ENCODE peak calls at places on chromosomes 16 and 17, in seven cellular contexts. Q, Z, Y, R, I, A and D are unnamed samples.

GRCh38 chr17:77205396-77206124 is 64.8 kb downstream of the SEC14L1 start:
- DNase-seq in R (no peak), A (peak; percentile 13), I (no peak), Z (no peak), Y (peak; percentile 68), Q (no peak), D (no peak)

GRCh38 chr17:33387406-33387805 is 94.3 kb upstream of the ASIC2 start:
- DNase-seq in A (no peak), R (no peak), I (no peak), Q (no peak), Y (no peak), Z (no peak), D (no peak)

GRCh38 chr17:81365601-81366585 is 29.4 kb upstream of the BAHCC1 start:
- DNase-seq in Y (peak; percentile 88), I (no peak), A (no peak), Q (peak; percentile 89), Z (no peak), R (no peak), D (peak; percentile 85)

GRCh38 chr17:34318474-34318873 is 761 bp upstream of the CCL8 start:
- DNase-seq in Q (no peak), R (no peak), Y (no peak), A (no peak), Z (no peak), I (no peak), D (peak; percentile 15)

GRCh38 chr17:27340990-27341595 is 47.2 kb downstream of the WSB1 start:
- DNase-seq in I (no peak), Z (no peak), A (no peak), Q (no peak), R (no peak), Y (no peak), D (no peak)

GRCh38 chr17:69608808-69609494 is 194.5 kb downstream of the MAP2K6 start:
- DNase-seq in I (no peak), Z (peak; percentile 97), R (no peak), Y (peak; percentile 97), Q (no peak), A (peak; percentile 63), D (peak; percentile 76)

GRCh38 chr17:40107266-40107980 is 7.0 kb upstream of the NR1D1 start:
- DNase-seq in Z (no peak), Y (peak; percentile 37), Q (peak; percentile 45), I (no peak), A (no peak), R (no peak), D (no peak)

GRCh38 chr17:2090804-2091534 is 36.1 kb downstream of the HIC1 start:
- DNase-seq in Q (peak; percentile 54), R (no peak), Y (peak; percentile 96), I (no peak), A (peak; percentile 78), Z (peak; percentile 94), D (peak; percentile 94)

GRCh38 chr17:3964203-3965122 is at the start of gene ATP2A3:
- DNase-seq in Y (no peak), Z (no peak), R (peak; percentile 28), I (peak; percentile 75), A (no peak), Q (peak; percentile 69), D (no peak)

GRCh38 chr17:63998050-63998720 is at the start of gene PRR29:
- DNase-seq in Y (peak; percentile 31), Q (no peak), A (peak; percentile 63), I (peak; percentile 78), R (peak; percentile 62), Z (peak; percentile 13), D (peak; percentile 57)

GRCh38 chr16:47713225-47713595 is 252.1 kb downstream of the PHKB start:
- DNase-seq in Z (peak; percentile 72), R (no peak), I (no peak), Y (peak; percentile 90), A (no peak), Q (no peak), D (peak; percentile 85)

GRCh38 chr16:83742520-83742919 is 65.3 kb upstream of the HSBP1 start:
- DNase-seq in Q (no peak), I (no peak), Z (no peak), A (no peak), R (no peak), Y (no peak), D (no peak)

GRCh38 chr17:19753049-19753444 is 4.9 kb upstream of the ALDH3A1 start:
- DNase-seq in R (no peak), Y (peak; percentile 67), A (peak; percentile 96), Z (peak; percentile 65), I (no peak), Q (peak; percentile 84), D (peak; percentile 82)

GRCh38 chr17:80694085-80694991 is 149.7 kb downstream of the RPTOR start:
- DNase-seq in Q (no peak), Y (no peak), Z (no peak), R (no peak), A (no peak), I (no peak), D (no peak)

GRCh38 chr17:35879748-35880654 is at the start of gene CCL5:
- DNase-seq in Q (no peak), Y (peak; percentile 56), I (no peak), A (no peak), Z (peak; percentile 9), R (peak; percentile 73), D (peak; percentile 38)

GRCh38 chr16:23629516-23629915 is 11.6 kb downstream of the PALB2 start:
- DNase-seq in A (no peak), Z (no peak), I (no peak), Y (no peak), Q (no peak), R (no peak), D (no peak)

GRCh38 chr17:1644493-1645206 is 882 bp downstream of the SCARF1 start:
- DNase-seq in R (no peak), Z (peak; percentile 33), A (no peak), Y (peak; percentile 63), Q (no peak), I (peak; percentile 74), D (peak; percentile 67)